ENCODE peak calls at places on chromosome 12, in ten cellular contexts. S is foreskin fibroblast; I is heart left ventricle; U is iPS DF 6.9; A is cardiac muscle cell; Q is small intestine; W is IMR-90; K is uterus; X is choroid plexus epithelial cell; O is naive thymus-derived CD4-positive, alpha-beta T cell. V is an unnamed sample.

GRCh38 chr12:113766880-113767878 is 198.9 kb downstream of the RBM19 start:
- DNase-seq in S (peak; percentile 71), I (no peak), U (no peak), A (peak; percentile 89), Q (no peak), W (peak; percentile 78), K (no peak), X (peak; percentile 85), O (no peak), V (no peak)

GRCh38 chr12:116152268-116152667 is 125.2 kb downstream of the MED13L start:
- DNase-seq in S (no peak), I (no peak), U (no peak), A (peak; percentile 91), Q (no peak), W (peak; percentile 92), K (no peak), X (peak; percentile 98), O (no peak), V (no peak)

GRCh38 chr12:75933136-75933535 is 98.4 kb downstream of the PHLDA1 start:
- DNase-seq in S (peak; percentile 86), I (no peak), U (no peak), A (peak; percentile 90), Q (no peak), W (peak; percentile 96), K (no peak), X (peak; percentile 93), O (no peak), V (no peak)

GRCh38 chr12:113914176-113914575 is 51.9 kb downstream of the RBM19 start:
- DNase-seq in S (no peak), I (no peak), U (no peak), A (no peak), Q (no peak), W (no peak), K (no peak), X (no peak), O (no peak), V (no peak)

GRCh38 chr12:116421785-116422538 is 137.2 kb upstream of the MAP1LC3B2 start:
- DNase-seq in S (no peak), I (no peak), U (no peak), A (no peak), Q (no peak), W (no peak), K (no peak), X (no peak), O (no peak), V (no peak)

GRCh38 chr12:98838282-98838681 is 193.2 kb downstream of the APAF1 start:
- DNase-seq in S (peak; percentile 1), I (no peak), U (no peak), A (no peak), Q (no peak), W (peak; percentile 2), K (no peak), X (peak; percentile 62), O (no peak), V (no peak)

GRCh38 chr12:81294325-81295190 is 216.7 kb downstream of the ACSS3 start:
- DNase-seq in S (no peak), I (no peak), U (no peak), A (peak; percentile 3), Q (no peak), W (no peak), K (no peak), X (peak; percentile 34), O (no peak), V (no peak)

GRCh38 chr12:66279127-66279712 is 23.1 kb upstream of the HELB start:
- DNase-seq in S (no peak), I (no peak), U (no peak), A (peak; percentile 64), Q (peak; percentile 18), W (peak; percentile 22), K (no peak), X (peak; percentile 72), O (peak; percentile 55), V (no peak)

GRCh38 chr12:23949212-23950010 is at the start of gene SOX5:
- DNase-seq in S (no peak), I (peak; percentile 47), U (no peak), A (peak; percentile 69), Q (no peak), W (peak; percentile 68), K (no peak), X (peak; percentile 59), O (no peak), V (peak; percentile 28)

GRCh38 chr12:106369624-106370346 is 12.2 kb downstream of the POLR3B start:
- DNase-seq in S (peak; percentile 68), I (no peak), U (no peak), A (peak; percentile 80), Q (no peak), W (peak; percentile 88), K (no peak), X (peak; percentile 87), O (no peak), V (no peak)

GRCh38 chr12:124762791-124763593 is 100.7 kb downstream of the SCARB1 start:
- DNase-seq in S (no peak), I (no peak), U (no peak), A (peak; percentile 48), Q (no peak), W (no peak), K (no peak), X (no peak), O (no peak), V (no peak)

GRCh38 chr12:55694651-55695050 is 13.1 kb downstream of the ITGA7 start:
- DNase-seq in S (no peak), I (no peak), U (no peak), A (no peak), Q (no peak), W (no peak), K (peak; percentile 7), X (no peak), O (no peak), V (no peak)

GRCh38 chr12:75712223-75712622 is 200.8 kb upstream of the KRR1 start:
- DNase-seq in S (no peak), I (no peak), U (no peak), A (no peak), Q (peak; percentile 14), W (no peak), K (no peak), X (no peak), O (no peak), V (no peak)

GRCh38 chr12:29160230-29160629 is 11.2 kb downstream of the FAR2 start:
- DNase-seq in S (no peak), I (no peak), U (no peak), A (no peak), Q (no peak), W (no peak), K (no peak), X (no peak), O (peak; percentile 26), V (no peak)

GRCh38 chr12:123131291-123131831 is 19.5 kb downstream of the PITPNM2 start:
- DNase-seq in S (no peak), I (no peak), U (no peak), A (no peak), Q (no peak), W (no peak), K (no peak), X (peak; percentile 42), O (no peak), V (no peak)

GRCh38 chr12:13896063-13896626 is 85.3 kb downstream of the GRIN2B start:
- DNase-seq in S (no peak), I (no peak), U (no peak), A (no peak), Q (no peak), W (no peak), K (no peak), X (no peak), O (no peak), V (no peak)

GRCh38 chr12:95231190-95231589 is 13.6 kb downstream of the VEZT start:
- DNase-seq in S (no peak), I (no peak), U (no peak), A (peak; percentile 75), Q (peak; percentile 22), W (peak; percentile 71), K (no peak), X (peak; percentile 82), O (no peak), V (no peak)

GRCh38 chr12:53205747-53206146 is 1.3 kb downstream of the ITGB7 start:
- DNase-seq in S (peak; percentile 82), I (no peak), U (no peak), A (peak; percentile 89), Q (peak; percentile 40), W (peak; percentile 89), K (no peak), X (peak; percentile 94), O (no peak), V (no peak)
- H3K4me3 ChIP-seq in S (no peak overlapping the region), I (no peak overlapping the region), U (no peak overlapping the region), A (no peak overlapping the region), Q (no peak overlapping the region), W (no peak overlapping the region), K (no peak overlapping the region), X (no peak overlapping the region), O (peak overlapping the region; percentile 84), V (no peak overlapping the region)

GRCh38 chr12:57455374-57456144 is 452 bp downstream of the INHBE start:
- DNase-seq in S (no peak), I (no peak), U (no peak), A (no peak), Q (no peak), W (no peak), K (no peak), X (no peak), O (no peak), V (no peak)
- H3K4me3 ChIP-seq in S (no peak overlapping the region), I (no peak overlapping the region), U (peak overlapping the region; percentile 25), A (no peak overlapping the region), Q (no peak overlapping the region), W (no peak overlapping the region), K (no peak overlapping the region), X (peak overlapping the region; percentile 27), O (peak overlapping the region; percentile 20), V (no peak overlapping the region)

DNA sequence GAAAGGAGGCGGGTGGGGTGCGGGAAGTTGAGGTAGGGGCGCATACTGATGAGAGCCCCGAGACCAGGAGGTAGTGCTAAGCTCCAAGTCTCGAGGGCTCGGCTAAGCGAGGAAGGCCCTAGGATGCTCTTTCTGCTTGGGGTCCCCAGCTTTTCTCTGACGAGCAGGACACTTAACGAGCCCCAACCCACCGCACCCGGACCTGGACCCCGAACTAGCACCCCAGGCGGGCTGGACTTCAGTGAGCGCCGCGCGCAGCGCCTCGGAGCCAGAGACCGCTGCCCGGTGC is 4.7 kb upstream of the C1QL4 start:
- DNase-seq in S (no peak), I (no peak), U (no peak), A (no peak), Q (no peak), W (no peak), K (no peak), X (no peak), O (no peak), V (no peak)
- H3K4me3 ChIP-seq in S (no peak overlapping the region), I (peak overlapping the region; percentile 59), U (peak overlapping the region; percentile 61), A (no peak overlapping the region), Q (no peak overlapping the region), W (peak overlapping the region; percentile 33), K (peak overlapping the region; percentile 37), X (no peak overlapping the region), O (no peak overlapping the region), V (peak overlapping the region; percentile 56)

DNA sequence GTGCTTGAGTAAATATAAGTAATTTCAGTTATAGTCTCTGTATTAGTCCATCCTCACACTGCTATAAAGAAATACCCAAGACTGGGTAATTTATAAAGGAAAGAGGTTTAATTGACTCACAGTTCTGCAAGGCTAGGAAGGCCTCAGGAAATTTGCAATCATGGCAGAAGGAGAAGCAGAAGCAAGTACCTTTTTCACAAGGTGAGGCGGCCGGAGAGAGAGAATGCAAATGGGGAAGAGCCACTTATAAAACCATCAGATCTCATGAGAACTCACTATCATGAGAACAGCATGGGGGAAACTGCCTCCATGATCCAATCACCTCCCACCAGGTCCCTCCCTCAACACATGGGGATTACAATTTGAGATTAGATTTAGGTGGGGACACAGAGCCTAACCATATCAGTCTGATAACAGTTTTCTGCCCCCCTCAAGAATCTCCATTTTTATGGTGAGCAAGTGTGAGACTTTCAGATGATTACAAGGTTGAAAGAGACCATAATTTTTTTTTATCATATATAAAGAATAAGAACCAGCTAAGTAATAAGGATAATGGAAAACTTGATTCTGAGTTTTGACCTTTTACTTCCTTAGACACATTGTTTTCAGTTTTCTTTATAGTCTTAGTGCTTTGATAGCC is 35.6 kb downstream of the LEMD3 start:
- DNase-seq in S (no peak), I (no peak), U (no peak), A (no peak), Q (no peak), W (no peak), K (no peak), X (no peak), O (no peak), V (no peak)
- H3K4me3 ChIP-seq in S (no peak overlapping the region), I (no peak overlapping the region), U (no peak overlapping the region), A (no peak overlapping the region), Q (no peak overlapping the region), W (no peak overlapping the region), K (no peak overlapping the region), X (no peak overlapping the region), O (no peak overlapping the region), V (no peak overlapping the region)

V was measured in heart right ventricle.